ENCODE peak calls at places on chromosomes 5 and 9, in six cellular contexts. L, G, R, C, Z and M are unnamed samples.

GRCh38 chr9:73200694-73201432 is 49.2 kb downstream of the ANXA1 start:
- DNase-seq in L (no peak), R (no peak), Z (no peak), C (no peak), G (no peak), M (no peak)

GRCh38 chr5:66494437-66494836 is 101.8 kb upstream of the MAST4 start:
- DNase-seq in Z (peak), C (no peak), G (no peak), L (no peak), R (no peak), M (no peak)

GRCh38 chr9:61669352-61669751 is 479.5 kb downstream of the SPATA31A7 start:
- DNase-seq in L (no peak), Z (no peak), G (no peak), C (no peak), R (no peak), M (no peak)

GRCh38 chr5:109944461-109944860 is 254.7 kb downstream of the MAN2A1 start:
- DNase-seq in C (no peak), G (no peak), R (no peak), L (no peak), Z (no peak), M (no peak)

GRCh38 chr5:174098694-174099093 is 53.2 kb downstream of the NSG2 start:
- DNase-seq in Z (no peak), R (no peak), L (no peak), C (no peak), G (no peak), M (no peak)

GRCh38 chr9:133713960-133714495 is 24.1 kb downstream of the SARDH start:
- DNase-seq in L (no peak), Z (no peak), G (no peak), R (peak), C (no peak), M (no peak)

GRCh38 chr9:6598249-6598725 is 47.2 kb downstream of the GLDC start:
- DNase-seq in L (no peak), G (no peak), C (no peak), Z (no peak), R (no peak), M (no peak)

GRCh38 chr9:71984388-71985069 is 73.1 kb downstream of the C9orf85 start:
- DNase-seq in R (no peak), C (peak), Z (no peak), L (no peak), G (no peak), M (no peak)

GRCh38 chr5:37834542-37835399 is 5.1 kb downstream of the GDNF start:
- DNase-seq in L (no peak), Z (no peak), G (no peak), C (no peak), R (no peak), M (peak)
- TF ChIP-seq CTCF in L (no peak), Z (no peak), G (no peak), C (no peak), R (no peak), M (no peak)

GRCh38 chr5:172821340-172821985 is 12.6 kb upstream of the ERGIC1 start:
- DNase-seq in Z (no peak), G (no peak), L (no peak), R (no peak), C (no peak), M (no peak)

GRCh38 chr5:172817664-172818063 is 16.4 kb upstream of the ERGIC1 start:
- DNase-seq in C (no peak), Z (no peak), L (no peak), G (no peak), R (no peak), M (no peak)

GRCh38 chr5:172820046-172820767 is 13.8 kb upstream of the ERGIC1 start:
- DNase-seq in R (peak), G (no peak), L (no peak), C (no peak), Z (no peak), M (no peak)

GRCh38 chr5:172818081-172818480 is 16.0 kb upstream of the ERGIC1 start:
- DNase-seq in Z (no peak), G (no peak), C (no peak), L (no peak), R (no peak), M (no peak)

GRCh38 chr5:172819569-172819968 is 14.5 kb upstream of the ERGIC1 start:
- DNase-seq in R (no peak), L (no peak), C (no peak), Z (no peak), G (no peak), M (no peak)
- TF ChIP-seq CTCF in R (no peak), L (no peak), C (no peak), Z (no peak), G (no peak), M (no peak)

GRCh38 chr5:55551904-55552303 is 17.1 kb upstream of the PLPP1 start:
- DNase-seq in Z (no peak), L (no peak), G (no peak), R (no peak), C (no peak), M (no peak)

GRCh38 chr5:55544341-55544740 is 9.6 kb upstream of the PLPP1 start:
- DNase-seq in G (no peak), C (no peak), Z (no peak), R (no peak), L (no peak), M (no peak)

GRCh38 chr5:55551298-55551846 is 16.6 kb upstream of the PLPP1 start:
- DNase-seq in C (no peak), R (no peak), G (no peak), Z (no peak), L (no peak), M (no peak)

GRCh38 chr5:55547792-55548191 is 13.0 kb upstream of the PLPP1 start:
- DNase-seq in G (no peak), Z (peak), C (no peak), L (no peak), R (no peak), M (no peak)

DNA sequence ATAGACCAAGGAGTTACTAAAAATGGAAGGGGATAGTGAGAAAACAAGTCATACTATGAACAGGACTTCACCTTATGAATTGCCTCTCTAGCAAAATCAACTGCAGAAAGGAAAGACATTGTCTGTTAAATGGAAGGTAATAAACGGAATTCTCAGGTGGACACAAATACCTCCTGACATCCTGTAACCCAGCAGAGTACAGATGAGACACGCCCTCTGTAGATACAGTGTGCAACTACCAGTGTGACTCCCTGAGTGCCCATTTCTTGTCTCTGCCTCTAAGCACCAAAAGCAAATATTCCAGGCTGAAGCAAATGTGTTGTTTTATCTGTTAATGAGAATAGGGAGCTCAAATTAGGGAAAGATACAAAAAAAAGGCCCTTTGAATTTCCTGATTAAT is 12.2 kb upstream of the PLPP1 start:
- DNase-seq in Z (peak), L (no peak), C (no peak), G (no peak), R (no peak), M (no peak)
- TF ChIP-seq CTCF in Z (peak), L (no peak), C (no peak), G (no peak), R (no peak), M (no peak)

GRCh38 chr9:131670247-131670681 is 69.6 kb downstream of the RAPGEF1 start:
- DNase-seq in C (no peak), G (no peak), Z (no peak), L (no peak), R (no peak), M (no peak)

GRCh38 chr9:131671150-131671549 is 68.7 kb downstream of the RAPGEF1 start:
- DNase-seq in R (no peak), G (no peak), L (no peak), C (no peak), Z (no peak), M (no peak)

GRCh38 chr9:131668057-131668438 is 71.8 kb downstream of the RAPGEF1 start:
- DNase-seq in C (no peak), G (no peak), Z (no peak), R (no peak), L (no peak), M (no peak)

GRCh38 chr9:131668439-131669233 is 71.2 kb downstream of the RAPGEF1 start:
- DNase-seq in C (no peak), L (no peak), Z (no peak), G (no peak), R (no peak), M (no peak)

DNA sequence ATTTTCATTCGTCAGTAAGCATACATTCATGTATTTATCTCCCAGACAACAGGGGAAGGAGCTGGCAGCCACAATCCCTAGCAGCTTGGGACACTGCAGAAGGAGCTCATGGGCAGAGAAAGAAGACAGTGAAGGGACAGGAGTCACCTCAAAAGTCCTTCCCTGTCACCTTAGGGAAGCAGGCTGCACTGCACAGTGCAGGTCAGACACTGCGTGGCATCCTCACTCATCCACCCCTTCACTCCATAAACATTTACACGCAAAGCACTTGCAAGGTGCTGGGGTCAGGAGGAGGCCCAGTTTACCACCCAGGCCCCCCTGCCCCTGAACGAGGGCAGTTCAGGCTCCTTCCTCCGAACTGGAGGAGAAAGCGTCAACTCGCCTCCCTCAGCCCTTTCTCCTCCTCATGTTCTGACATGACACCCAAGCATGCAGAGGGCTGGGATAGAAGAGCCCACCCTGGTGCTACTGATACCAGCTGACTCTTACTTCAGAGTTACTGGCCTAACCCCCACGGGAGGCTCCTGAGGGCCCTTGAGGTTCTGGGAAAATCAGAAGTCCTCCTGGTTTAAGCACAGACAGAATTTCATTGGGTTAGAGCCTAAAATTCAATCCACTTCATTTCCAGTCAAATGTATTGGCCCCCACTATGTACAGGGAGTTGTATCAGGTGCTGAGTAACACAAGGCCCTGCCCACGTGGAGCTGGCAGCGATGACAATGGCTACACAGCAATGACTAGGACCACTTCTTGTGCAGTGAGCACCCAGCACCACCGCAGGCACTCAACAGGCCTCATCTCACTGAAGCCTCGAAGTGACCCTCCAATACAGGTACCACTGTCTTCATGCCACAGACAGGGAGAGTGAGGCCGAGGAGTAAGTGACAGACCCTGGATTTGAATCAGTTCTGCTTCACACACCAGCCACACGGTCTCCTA is 70.4 kb downstream of the RAPGEF1 start:
- DNase-seq in C (no peak), L (no peak), Z (no peak), R (no peak), G (no peak), M (no peak)
- TF ChIP-seq CTCF in C (no peak), L (no peak), Z (no peak), R (no peak), G (no peak), M (no peak)

GRCh38 chr5:2017540-2018389 is 135.0 kb upstream of the IRX4 start:
- DNase-seq in Z (no peak), C (no peak), G (no peak), R (no peak), L (no peak), M (no peak)
- TF ChIP-seq CTCF in Z (peak), C (peak), G (peak), R (no peak), L (no peak), M (peak)

GRCh38 chr5:157326440-157327023 is 60.6 kb downstream of the CYFIP2 start:
- DNase-seq in L (no peak), C (no peak), Z (peak), G (no peak), R (no peak), M (no peak)

GRCh38 chr5:157324237-157324636 is 58.3 kb downstream of the CYFIP2 start:
- DNase-seq in G (no peak), L (no peak), R (no peak), Z (no peak), C (no peak), M (no peak)

GRCh38 chr5:157327771-157328170 is 61.8 kb downstream of the CYFIP2 start:
- DNase-seq in C (no peak), Z (no peak), R (no peak), G (no peak), L (no peak), M (no peak)

GRCh38 chr5:157322581-157322980 is 56.7 kb downstream of the CYFIP2 start:
- DNase-seq in R (no peak), G (no peak), C (no peak), L (no peak), Z (no peak), M (no peak)

DNA sequence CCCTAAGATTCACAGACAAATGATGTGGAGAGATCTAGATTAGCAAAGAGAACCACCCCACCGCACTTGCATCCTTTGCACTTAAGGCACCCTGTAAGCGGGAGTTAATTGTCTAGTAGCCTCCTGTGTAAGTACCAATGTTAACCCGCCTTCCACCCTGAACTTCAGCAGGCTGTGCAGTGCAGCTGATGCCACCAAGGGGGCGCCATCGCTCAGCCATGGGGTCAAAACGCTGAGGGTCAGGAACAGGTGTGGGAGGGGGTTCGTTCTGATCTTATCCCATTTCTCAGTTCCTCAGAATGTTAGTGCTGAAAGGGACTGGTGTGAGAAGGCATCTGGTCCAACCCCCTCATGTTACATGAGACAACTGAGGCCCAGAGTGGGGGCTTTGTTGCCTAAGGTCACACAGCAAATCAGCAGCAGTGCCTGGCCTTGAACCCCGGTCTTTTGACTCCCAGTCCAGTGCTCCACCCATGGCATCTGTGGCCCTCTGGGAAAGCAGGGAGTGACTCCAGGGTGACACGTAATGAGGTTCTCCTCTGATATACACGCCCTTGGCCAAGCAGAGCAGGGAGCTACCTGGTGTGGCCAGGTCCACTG is 57.3 kb downstream of the CYFIP2 start:
- DNase-seq in Z (no peak), C (no peak), G (no peak), L (no peak), R (peak), M (no peak)
- TF ChIP-seq CTCF in Z (peak), C (peak), G (peak), L (no peak), R (peak), M (no peak)

GRCh38 chr5:4905674-4906528 is 234.2 kb upstream of the ADAMTS16 start:
- DNase-seq in G (no peak), C (no peak), Z (peak), L (peak), R (no peak), M (no peak)
- TF ChIP-seq CTCF in G (no peak), C (no peak), Z (peak), L (no peak), R (no peak), M (peak)

GRCh38 chr9:33170464-33171156 is 3.5 kb upstream of the B4GALT1 start:
- DNase-seq in R (peak), Z (peak), G (no peak), C (no peak), L (no peak), M (no peak)
- TF ChIP-seq CTCF in R (peak), Z (peak), G (peak), C (peak), L (peak), M (peak)